ENCODE peak calls at places on chromosomes 6 and 20, in six cellular contexts. E is thoracic aorta, H is GM23248, U is cardiac muscle cell, S is BE2C, Q is stomach. C is an unnamed sample. For H3K4me1, the result is how much of the 10 kb centered on the place peaks cover.

GRCh38 chr20:1391640-1392442 is 1.0 kb downstream of the FKBP1A start:
- DNase-seq in E (no peak), H (peak), U (peak), S (peak), Q (no peak), C (no peak)

GRCh38 chr6:4677011-4677750 is 99.0 kb upstream of the CDYL start:
- DNase-seq in E (no peak), H (no peak), U (no peak), S (no peak), Q (no peak), C (no peak)

GRCh38 chr6:57423468-57423867 is 106.0 kb downstream of the PRIM2 start:
- DNase-seq in E (no peak), H (no peak), U (no peak), S (no peak), Q (no peak), C (no peak)

GRCh38 chr20:56380375-56380774 is 11.6 kb downstream of the AURKA start:
- DNase-seq in E (no peak), H (no peak), U (no peak), S (no peak), Q (no peak), C (no peak)

GRCh38 chr6:146358341-146359046 is 185.1 kb upstream of the RAB32 start:
- DNase-seq in E (no peak), H (peak), U (peak), S (no peak), Q (no peak), C (no peak)

GRCh38 chr6:4819706-4820283 is 43.6 kb downstream of the CDYL start:
- DNase-seq in E (no peak), H (peak), U (no peak), S (no peak), Q (no peak), C (no peak)

GRCh38 chr20:35215066-35215956 is 11.2 kb upstream of the MMP24 start:
- DNase-seq in E (no peak), H (peak), U (no peak), S (no peak), Q (no peak), C (no peak)

GRCh38 chr6:32105433-32105832 is 3.7 kb downstream of the TNXB start:
- DNase-seq in E (no peak), H (peak), U (peak), S (no peak), Q (no peak), C (no peak)

GRCh38 chr6:168310945-168311344 is 8.6 kb downstream of the DACT2 start:
- DNase-seq in E (no peak), H (no peak), U (no peak), S (no peak), Q (no peak), C (no peak)

GRCh38 chr20:7362601-7363000 is 577.7 kb downstream of the HAO1 start:
- DNase-seq in E (no peak), H (no peak), U (no peak), S (no peak), Q (no peak), C (no peak)

GRCh38 chr6:143188292-143188691 is 127.6 kb downstream of the AIG1 start:
- DNase-seq in E (no peak), H (no peak), U (no peak), S (no peak), Q (no peak), C (no peak)

GRCh38 chr20:56391037-56391436 is 978 bp downstream of the AURKA start:
- DNase-seq in E (no peak), H (peak), U (no peak), S (no peak), Q (no peak), C (no peak)

GRCh38 chr6:83051386-83052172 is 14.1 kb downstream of the UBE3D start:
- DNase-seq in E (no peak), H (no peak), U (no peak), S (no peak), Q (no peak), C (no peak)

GRCh38 chr6:133129556-133129955 is 111.6 kb upstream of the EYA4 start:
- DNase-seq in E (no peak), H (no peak), U (no peak), S (no peak), Q (no peak), C (no peak)

GRCh38 chr6:33860706-33861474 is 57.1 kb upstream of the MLN start:
- DNase-seq in E (no peak), H (peak), U (no peak), S (no peak), Q (no peak), C (peak)

GRCh38 chr6:108946695-108947094 is 98.5 kb downstream of the ARMC2 start:
- DNase-seq in E (no peak), H (peak), U (no peak), S (no peak), Q (no peak), C (no peak)

GRCh38 chr6:11812439-11812838 is 33.8 kb upstream of the ADTRP start:
- DNase-seq in E (no peak), H (no peak), U (no peak), S (no peak), Q (no peak), C (no peak)

DNA sequence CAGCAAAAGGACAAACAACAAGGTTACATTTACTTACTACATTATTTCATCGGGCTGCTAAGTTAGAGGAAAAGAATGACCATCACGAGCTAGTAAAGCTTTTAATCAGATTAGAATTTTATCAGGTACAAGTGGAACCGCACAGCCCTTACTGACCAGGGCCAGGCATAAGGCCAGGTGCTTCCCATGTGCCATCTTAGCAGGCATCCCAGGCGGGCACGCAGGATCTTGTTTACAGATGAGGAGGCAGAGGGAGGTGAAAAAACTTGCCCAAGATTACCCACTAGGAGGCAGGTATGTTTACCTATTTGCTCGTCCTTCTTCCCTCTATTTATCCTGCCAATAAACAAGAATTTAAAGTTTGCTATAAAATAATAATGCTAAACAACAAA is 10.7 kb downstream of the EZR start:
- DNase-seq in E (no peak), H (no peak), U (no peak), S (no peak), Q (peak), C (peak)
- H3K4me1 ChIP-seq in E (under half), H (under half), U (under half), S (under half), Q (under half), C (under half)

DNA sequence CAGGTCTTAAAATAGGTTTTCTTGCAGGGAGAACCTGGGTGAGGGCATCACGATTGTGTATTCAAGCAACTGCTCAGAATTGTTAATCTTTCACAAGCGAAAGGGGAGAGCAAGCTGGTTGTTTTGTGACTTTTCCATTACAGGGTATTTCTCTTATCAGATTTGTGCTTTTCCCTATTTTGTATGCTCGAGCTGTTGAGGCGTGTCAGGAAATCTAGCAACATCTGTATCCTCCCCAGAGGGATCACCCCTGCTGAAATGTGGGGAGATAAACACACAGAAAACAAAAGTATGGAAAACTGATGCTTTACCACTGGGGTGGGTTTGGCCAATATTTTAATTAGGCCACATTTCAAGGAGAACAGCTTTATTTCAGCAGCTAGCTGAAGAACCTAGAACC is 187.0 kb downstream of the DTNBP1 start:
- DNase-seq in E (no peak), H (no peak), U (no peak), S (no peak), Q (no peak), C (no peak)
- H3K4me1 ChIP-seq in E (half or more), H (under half), U (under half), S (under half), Q (under half), C (under half)

GRCh38 chr6:156848123-156848522 is 70.9 kb downstream of the ARID1B start:
- DNase-seq in E (no peak), H (no peak), U (no peak), S (no peak), Q (no peak), C (no peak)
- H3K4me1 ChIP-seq in E (half or more), H (under half), U (half or more), S (under half), Q (under half), C (under half)

DNA sequence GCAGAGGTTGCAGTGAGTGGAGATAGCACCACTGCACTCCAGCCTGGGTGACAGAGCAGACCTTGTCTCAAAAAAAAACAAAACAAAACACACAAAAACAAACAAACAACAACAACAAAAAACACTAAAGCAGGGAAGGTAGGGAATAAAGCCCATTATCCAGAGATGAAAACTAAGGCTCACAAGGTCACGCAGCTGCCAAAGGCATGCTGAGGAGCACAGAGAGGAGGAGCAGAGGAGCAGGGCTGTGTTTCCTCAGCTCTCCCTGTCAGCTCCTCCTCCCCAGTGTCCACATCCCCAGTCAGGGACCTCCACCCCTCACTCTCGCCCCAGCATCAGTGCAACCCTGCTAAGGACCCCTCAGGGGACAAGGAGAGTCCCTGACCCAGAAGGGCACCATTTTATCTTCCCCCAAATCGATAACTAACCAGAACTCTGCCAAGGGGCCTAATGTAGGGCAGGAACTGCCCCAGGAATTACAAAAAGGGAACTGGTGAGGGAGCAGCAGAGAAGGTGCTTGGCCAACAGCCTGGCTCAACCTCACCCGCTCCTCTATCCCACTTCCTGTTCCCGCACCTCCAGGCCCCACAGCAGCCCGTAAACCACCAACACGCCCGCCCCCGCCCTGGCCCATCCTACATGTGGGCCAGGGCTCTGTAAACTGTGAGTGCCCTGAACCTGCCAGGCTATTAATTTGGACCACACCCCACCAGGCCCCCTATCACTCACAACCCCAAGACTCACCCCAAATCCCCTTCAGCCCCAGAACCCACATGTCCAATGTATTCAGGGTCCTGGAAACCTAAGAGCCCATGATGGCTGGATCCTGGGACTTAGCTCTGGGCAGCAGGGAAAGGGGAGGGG is 9.0 kb downstream of the TEAD3 start:
- DNase-seq in E (no peak), H (peak), U (no peak), S (no peak), Q (peak), C (peak)
- H3K4me1 ChIP-seq in E (half or more), H (under half), U (half or more), S (under half), Q (half or more), C (half or more)

GRCh38 chr6:115365783-115366182 is 694.9 kb downstream of the FRK start:
- DNase-seq in E (no peak), H (no peak), U (no peak), S (no peak), Q (no peak), C (no peak)

GRCh38 chr6:115358616-115359015 is 702.1 kb downstream of the FRK start:
- DNase-seq in E (no peak), H (no peak), U (no peak), S (no peak), Q (no peak), C (no peak)

GRCh38 chr6:115362234-115362633 is 698.5 kb downstream of the FRK start:
- DNase-seq in E (no peak), H (no peak), U (no peak), S (no peak), Q (no peak), C (no peak)

GRCh38 chr6:115360602-115361325 is 699.9 kb downstream of the FRK start:
- DNase-seq in E (no peak), H (no peak), U (no peak), S (no peak), Q (no peak), C (no peak)

DNA sequence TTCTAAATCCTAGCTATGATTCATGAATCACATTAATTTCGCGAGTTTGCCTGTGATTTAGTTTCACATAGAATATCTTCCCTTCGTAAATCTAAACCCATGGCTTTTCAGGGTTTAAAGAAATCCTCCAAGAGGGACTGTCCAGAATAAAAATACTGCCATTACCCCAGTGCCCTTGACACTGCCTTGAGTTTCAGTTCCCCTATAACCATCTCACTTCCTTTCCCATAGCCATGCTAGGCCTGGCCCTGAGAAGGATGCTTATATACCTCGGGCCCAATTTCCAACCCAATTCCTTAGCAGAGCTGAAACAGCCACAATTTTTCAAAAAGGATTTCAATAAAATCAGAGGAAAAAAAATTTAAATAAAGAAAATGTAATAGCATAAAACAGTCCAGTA is 697.3 kb downstream of the FRK start:
- DNase-seq in E (no peak), H (no peak), U (no peak), S (no peak), Q (no peak), C (no peak)
- H3K4me1 ChIP-seq in E (under half), H (under half), U (under half), S (under half), Q (under half), C (under half)

GRCh38 chr6:119030759-119031158 is 47.7 kb downstream of the FAM184A start:
- DNase-seq in E (no peak), H (no peak), U (no peak), S (no peak), Q (no peak), C (no peak)

GRCh38 chr6:119027465-119027864 is 51.0 kb downstream of the FAM184A start:
- DNase-seq in E (no peak), H (no peak), U (no peak), S (no peak), Q (no peak), C (no peak)

GRCh38 chr6:119026822-119027221 is 51.6 kb downstream of the FAM184A start:
- DNase-seq in E (no peak), H (no peak), U (no peak), S (no peak), Q (no peak), C (no peak)

GRCh38 chr6:119025793-119026192 is 52.7 kb downstream of the FAM184A start:
- DNase-seq in E (no peak), H (no peak), U (no peak), S (no peak), Q (no peak), C (no peak)

GRCh38 chr6:119028106-119028505 is 50.4 kb downstream of the FAM184A start:
- DNase-seq in E (no peak), H (no peak), U (no peak), S (no peak), Q (no peak), C (no peak)
- H3K4me1 ChIP-seq in E (under half), H (under half), U (under half), S (under half), Q (under half), C (under half)

C was measured in prostate gland.